ENCODE peak calls at places on chromosomes 5 and 9, in four cellular contexts. U, R, B and T are unnamed samples.

GRCh38 chr9:72864327-72864726 is 88.5 kb downstream of the ALDH1A1 start:
- DNase-seq in U (no peak), B (no peak), R (no peak), T (no peak)

GRCh38 chr9:2390028-2390427 is 231.6 kb upstream of the VLDLR start:
- DNase-seq in B (no peak), R (no peak), U (no peak), T (no peak)

GRCh38 chr9:124337562-124337961 is 77.7 kb downstream of the PSMB7 start:
- DNase-seq in R (no peak), B (no peak), U (no peak), T (no peak)

GRCh38 chr9:101131326-101131725 is 102.8 kb downstream of the PLPPR1 start:
- DNase-seq in R (no peak), U (no peak), B (no peak), T (no peak)

GRCh38 chr5:6315580-6315979 is 62.8 kb downstream of the MED10 start:
- DNase-seq in U (no peak), B (no peak), R (no peak), T (no peak)

GRCh38 chr9:136048560-136049411 is 46.3 kb downstream of the NACC2 start:
- DNase-seq in U (no peak), R (no peak), B (no peak), T (no peak)

GRCh38 chr9:12739014-12739413 is 35.8 kb upstream of the LURAP1L start:
- DNase-seq in R (no peak), U (peak), B (no peak), T (no peak)

GRCh38 chr5:61298580-61298979 is 33.5 kb upstream of the ZSWIM6 start:
- DNase-seq in R (no peak), B (no peak), U (no peak), T (no peak)

GRCh38 chr9:123065191-123065590 is 31.7 kb downstream of the GPR21 start:
- DNase-seq in R (no peak), B (no peak), U (no peak), T (peak)

GRCh38 chr5:31573494-31573893 is 41.4 kb downstream of the C5orf22 start:
- DNase-seq in R (no peak), B (no peak), U (no peak), T (no peak)

GRCh38 chr9:128073260-128073886 is 5.3 kb downstream of the SLC25A25 start:
- DNase-seq in R (no peak), U (no peak), B (no peak), T (no peak)

GRCh38 chr9:8857330-8858249 is 1058.0 kb upstream of the DMAC1 start:
- DNase-seq in R (peak), U (no peak), B (no peak), T (no peak)

GRCh38 chr9:128486201-128486600 is 18.3 kb upstream of the GLE1 start:
- DNase-seq in U (no peak), R (no peak), B (no peak), T (no peak)

GRCh38 chr9:114049453-114050225 is 28.5 kb downstream of the AMBP start:
- DNase-seq in U (no peak), B (no peak), R (no peak), T (no peak)

GRCh38 chr5:159805021-159805420 is 111.3 kb upstream of the ADRA1B start:
- DNase-seq in R (no peak), U (no peak), B (no peak), T (no peak)

GRCh38 chr9:136016882-136017812 is 56.0 kb upstream of the UBAC1 start:
- DNase-seq in U (no peak), B (no peak), R (peak), T (no peak)

GRCh38 chr5:22669345-22669744 is 183.8 kb downstream of the CDH12 start:
- DNase-seq in B (no peak), U (no peak), R (no peak), T (no peak)

GRCh38 chr5:177607452-177608192 is 7.7 kb downstream of the B4GALT7 start:
- DNase-seq in R (peak), B (peak), U (peak), T (peak)

GRCh38 chr5:16871746-16872339 is 64.2 kb downstream of the MYO10 start:
- DNase-seq in R (no peak), U (no peak), B (no peak), T (no peak)

GRCh38 chr9:34591911-34592866 is 2.7 kb upstream of the CNTFR start:
- DNase-seq in U (no peak), B (no peak), R (no peak), T (no peak)

GRCh38 chr9:134058716-134059115 is 9.1 kb downstream of the BRD3 start:
- DNase-seq in B (no peak), U (no peak), R (no peak), T (no peak)